ENCODE peak calls at places on chromosomes 4 and X, in five cellular contexts. M is lower lobe of right lung, B is ovary, Q is PC-3, T is fibroblast of lung. U is an unnamed sample.

GRCh38 chr4:77852892-77853495 is 9.6 kb upstream of the MRPL1 start:
- DNase-seq in M (no peak), B (no peak), Q (no peak), T (no peak), U (no peak)

GRCh38 chr4:42821230-42821629 is 71.3 kb upstream of the GRXCR1 start:
- DNase-seq in M (no peak), B (no peak), Q (no peak), T (no peak), U (no peak)

GRCh38 chrX:9859711-9860555 is 73.7 kb downstream of the SHROOM2 start:
- DNase-seq in M (no peak), B (no peak), Q (peak; percentile 43), T (peak; percentile 86), U (no peak)

GRCh38 chrX:152642931-152643525 is 5.3 kb downstream of the GABRQ start:
- DNase-seq in M (no peak), B (no peak), Q (no peak), T (no peak), U (no peak)

GRCh38 chr4:166460769-166461550 is 587.9 kb downstream of the TLL1 start:
- DNase-seq in M (no peak), B (no peak), Q (peak; percentile 68), T (peak; percentile 36), U (no peak)

GRCh38 chr4:26632916-26633315 is 49.0 kb downstream of the TBC1D19 start:
- DNase-seq in M (no peak), B (no peak), Q (no peak), T (no peak), U (no peak)

GRCh38 chr4:73727685-73728084 is 12.7 kb upstream of the CXCL8 start:
- DNase-seq in M (peak; percentile 67), B (no peak), Q (peak; percentile 95), T (no peak), U (no peak)

GRCh38 chr4:157172011-157172410 is 48.5 kb upstream of the GRIA2 start:
- DNase-seq in M (no peak), B (no peak), Q (peak; percentile 46), T (peak; percentile 23), U (no peak)

GRCh38 chr4:184234155-184234554 is 16.5 kb upstream of the ENPP6 start:
- DNase-seq in M (no peak), B (no peak), Q (no peak), T (no peak), U (no peak)

GRCh38 chr4:8488791-8489369 is 48.3 kb downstream of the TRMT44 start:
- DNase-seq in M (no peak), B (no peak), Q (no peak), T (no peak), U (no peak)

GRCh38 chrX:129808163-129808828 is 28.5 kb downstream of the SASH3 start:
- DNase-seq in M (no peak), B (no peak), Q (no peak), T (no peak), U (no peak)

GRCh38 chr4:96767815-96768480 is 928.1 kb downstream of the PDHA2 start:
- DNase-seq in M (no peak), B (no peak), Q (peak; percentile 47), T (peak; percentile 32), U (no peak)

GRCh38 chrX:132795211-132795610 is 163.2 kb downstream of the HS6ST2 start:
- DNase-seq in M (no peak), B (no peak), Q (no peak), T (no peak), U (no peak)

GRCh38 chr4:40046311-40046980 is 10.2 kb upstream of the N4BP2 start:
- DNase-seq in M (peak; percentile 60), B (no peak), Q (peak; percentile 53), T (peak; percentile 82), U (no peak)

GRCh38 chr4:141356936-141357335 is 136.2 kb downstream of the ZNF330 start:
- DNase-seq in M (no peak), B (no peak), Q (no peak), T (no peak), U (no peak)

GRCh38 chrX:114841051-114841450 is 176.4 kb downstream of the IL13RA2 start:
- DNase-seq in M (no peak), B (no peak), Q (peak; percentile 64), T (peak; percentile 14), U (no peak)

GRCh38 chr4:133524369-133524768 is 375.3 kb downstream of the PCDH10 start:
- DNase-seq in M (no peak), B (no peak), Q (peak; percentile 6), T (peak; percentile 26), U (no peak)

GRCh38 chrX:120664081-120664480 is 34.2 kb upstream of the C1GALT1C1 start:
- DNase-seq in M (no peak), B (no peak), Q (peak; percentile 57), T (peak; percentile 12), U (no peak)

GRCh38 chrX:65745992-65746391 is 78.5 kb downstream of the MSN start:
- DNase-seq in M (no peak), B (no peak), Q (peak; percentile 13), T (no peak), U (no peak)

GRCh38 chr4:121192500-121192899 is 28.4 kb upstream of the TNIP3 start:
- DNase-seq in M (no peak), B (no peak), Q (peak; percentile 51), T (peak; percentile 42), U (no peak)

GRCh38 chrX:100654256-100654655 is 10.3 kb downstream of the SRPX2 start:
- DNase-seq in M (no peak), B (no peak), Q (peak; percentile 53), T (no peak), U (no peak)

GRCh38 chrX:36867143-36867542 is 141.0 kb upstream of the FAM47C start:
- DNase-seq in M (no peak), B (no peak), Q (peak; percentile 64), T (peak; percentile 2), U (no peak)

GRCh38 chr4:37797923-37798322 is 28.6 kb upstream of the PGM2 start:
- DNase-seq in M (no peak), B (no peak), Q (no peak), T (no peak), U (no peak)

GRCh38 chr4:2583517-2583916 is 47.1 kb downstream of the FAM193A start:
- DNase-seq in M (no peak), B (no peak), Q (peak; percentile 75), T (peak; percentile 25), U (no peak)

GRCh38 chrX:123217077-123217476 is 33.0 kb downstream of the GRIA3 start:
- DNase-seq in M (no peak), B (peak; percentile 35), Q (no peak), T (peak; percentile 56), U (peak; percentile 58)

GRCh38 chr4:85681194-85681803 is 206.3 kb downstream of the ARHGAP24 start:
- DNase-seq in M (no peak), B (no peak), Q (no peak), T (peak; percentile 98), U (no peak)

GRCh38 chr4:89358935-89359364 is 51.4 kb upstream of the GPRIN3 start:
- DNase-seq in M (no peak), B (no peak), Q (no peak), T (peak; percentile 1), U (no peak)

GRCh38 chrX:154408659-154409221 is 314 bp downstream of the DNASE1L1 start:
- DNase-seq in M (no peak), B (no peak), Q (no peak), T (no peak), U (no peak)

GRCh38 chr4:109441858-109442480 is 8.4 kb downstream of the SEC24B start:
- DNase-seq in M (no peak), B (no peak), Q (peak; percentile 3), T (peak; percentile 57), U (no peak)

GRCh38 chr4:109440948-109441347 is 7.3 kb downstream of the SEC24B start:
- DNase-seq in M (no peak), B (no peak), Q (no peak), T (peak; percentile 56), U (no peak)

GRCh38 chr4:109444182-109444844 is 10.7 kb downstream of the SEC24B start:
- DNase-seq in M (no peak), B (no peak), Q (no peak), T (no peak), U (no peak)
- H3K4me1 ChIP-seq in M (peaks cover 47% of the 10 kb centered on the region), B (peaks cover 7% of the 10 kb centered on the region), Q (peaks cover 21% of the 10 kb centered on the region), T (no peaks in the 10 kb centered on the region), U (peaks cover 42% of the 10 kb centered on the region)

DNA sequence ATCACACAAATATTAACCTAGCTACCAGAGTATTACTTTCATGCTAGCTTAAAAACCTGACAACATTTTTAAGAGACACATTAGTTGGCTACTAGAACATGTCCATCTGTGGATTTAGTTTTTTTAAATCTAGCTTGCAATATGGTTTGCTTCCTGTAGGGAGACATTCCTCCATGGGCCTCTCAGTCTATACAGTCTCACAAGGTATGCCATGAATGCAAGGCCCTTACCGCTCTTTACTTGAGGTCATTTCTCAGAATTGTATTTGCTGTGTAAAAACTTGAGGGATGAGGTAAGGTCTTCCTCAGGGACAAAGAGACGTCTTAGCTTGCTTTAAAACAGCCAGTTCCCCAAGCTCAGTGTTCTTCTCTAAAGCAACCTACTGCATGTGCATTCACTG is 26.9 kb downstream of the UBA6 start:
- DNase-seq in M (no peak), B (no peak), Q (peak; percentile 15), T (no peak), U (no peak)
- TF ChIP-seq CTCF in M (no peak), B (no peak), Q (peak; percentile 12), T (no peak), U (no peak)

GRCh38 chr4:47498899-47499298 is 13.8 kb downstream of the ATP10D start:
- DNase-seq in M (no peak), B (no peak), Q (no peak), T (no peak), U (no peak)

GRCh38 chr4:47494124-47494430 is 9.0 kb downstream of the ATP10D start:
- DNase-seq in M (no peak), B (no peak), Q (no peak), T (no peak), U (no peak)

GRCh38 chr4:47500776-47501175 is 15.7 kb downstream of the ATP10D start:
- DNase-seq in M (no peak), B (no peak), Q (no peak), T (no peak), U (no peak)

GRCh38 chr4:47505666-47506065 is 20.6 kb downstream of the ATP10D start:
- DNase-seq in M (no peak), B (no peak), Q (no peak), T (no peak), U (no peak)

DNA sequence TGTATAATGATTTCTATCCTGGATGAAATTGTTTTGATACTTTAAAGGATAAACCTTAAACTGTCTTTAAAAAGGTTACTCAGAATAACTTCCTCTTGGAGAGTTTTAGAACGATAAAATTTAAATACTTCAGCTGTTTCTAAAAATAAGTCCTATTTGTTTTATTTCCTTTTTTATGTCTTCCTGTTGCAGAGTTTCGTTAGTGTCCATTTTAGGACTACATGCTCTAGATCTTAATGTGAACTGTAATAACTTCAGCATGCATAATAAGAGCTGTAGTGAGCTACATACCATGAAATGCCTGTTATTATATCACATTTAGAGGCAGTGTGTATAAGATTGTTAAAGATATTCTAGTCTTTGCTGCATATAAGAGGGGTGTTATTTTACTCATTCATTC is 14.6 kb downstream of the ATP10D start:
- DNase-seq in M (no peak), B (no peak), Q (no peak), T (no peak), U (no peak)
- H3K9me3 ChIP-seq in M (no peaks in the 10 kb centered on the region), B (no peaks in the 10 kb centered on the region), Q (no peaks in the 10 kb centered on the region), T (no peaks in the 10 kb centered on the region), U (no peaks in the 10 kb centered on the region)

DNA sequence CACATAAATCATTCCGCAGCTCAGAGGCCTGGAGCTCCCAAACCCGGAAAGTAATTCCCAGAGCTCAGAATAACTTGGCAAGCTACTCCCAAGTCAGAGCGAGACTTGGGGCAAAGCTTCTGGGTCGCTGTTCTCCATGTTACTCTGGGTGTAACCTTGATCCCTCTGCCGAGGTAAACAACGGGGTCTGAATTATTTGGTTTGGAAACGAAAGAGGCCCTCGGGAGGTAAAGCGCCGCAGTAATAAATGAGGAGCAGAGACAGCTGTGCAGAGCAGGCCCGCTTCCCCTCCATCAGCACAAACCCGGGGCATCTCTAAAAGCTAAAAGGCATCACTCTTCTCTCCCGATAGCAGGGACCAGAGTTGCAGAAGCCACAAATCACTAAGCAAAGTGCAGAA is 561.6 kb downstream of the BCOR start:
- DNase-seq in M (no peak), B (no peak), Q (no peak), T (no peak), U (no peak)
- H3K4me1 ChIP-seq in M (no peaks in the 10 kb centered on the region), B (no peaks in the 10 kb centered on the region), Q (no peaks in the 10 kb centered on the region), T (no peaks in the 10 kb centered on the region), U (no peaks in the 10 kb centered on the region)

U was measured in psoas muscle.